ENCODE peak calls at places on chromosome 15, in five cellular contexts. R, P, H, D and Q are unnamed samples.

GRCh38 chr15:57144448-57144847 is 226.0 kb downstream of the TCF12 start:
- DNase-seq in R (no peak), P (no peak), D (no peak), H (no peak), Q (no peak)

GRCh38 chr15:59250249-59250648 is 43.6 kb downstream of the LDHAL6B start:
- DNase-seq in D (no peak), H (no peak), P (no peak), R (no peak), Q (no peak)

GRCh38 chr15:62059818-62060115 is 480 bp downstream of the VPS13C start:
- DNase-seq in R (peak), H (peak), P (no peak), D (peak), Q (peak)

GRCh38 chr15:41557673-41558399 is 1.2 kb upstream of the TYRO3 start:
- DNase-seq in P (peak), D (peak), R (peak), H (peak), Q (peak)

GRCh38 chr15:68558318-68559305 is 20.2 kb upstream of the CORO2B start:
- DNase-seq in D (no peak), H (no peak), P (peak), R (no peak), Q (no peak)

GRCh38 chr15:84057714-84058331 is 177.8 kb upstream of the GOLGA6L4 start:
- DNase-seq in R (no peak), H (no peak), D (no peak), P (no peak), Q (no peak)

GRCh38 chr15:40276927-40277326 is 5.9 kb downstream of the ANKRD63 start:
- DNase-seq in H (no peak), D (no peak), R (no peak), P (no peak), Q (no peak)

GRCh38 chr15:46502668-46503067 is 867.8 kb downstream of the SQOR start:
- DNase-seq in R (no peak), D (no peak), P (no peak), H (no peak), Q (no peak)

GRCh38 chr15:63388511-63388910 is 6.9 kb upstream of the CA12 start:
- DNase-seq in P (no peak), R (no peak), H (no peak), D (no peak), Q (no peak)

GRCh38 chr15:53447053-53447574 is 312.3 kb downstream of the WDR72 start:
- DNase-seq in H (peak), D (no peak), R (no peak), P (no peak), Q (no peak)

GRCh38 chr15:101153801-101154656 is 97.8 kb downstream of the CHSY1 start:
- DNase-seq in D (no peak), P (no peak), H (no peak), R (no peak), Q (no peak)

GRCh38 chr15:98903377-98904018 is 104.1 kb downstream of the PGPEP1L start:
- DNase-seq in P (no peak), D (no peak), H (no peak), R (no peak), Q (no peak)

GRCh38 chr15:63057454-63058335 is 15.1 kb downstream of the TPM1 start:
- DNase-seq in P (no peak), H (no peak), D (no peak), R (no peak), Q (no peak)

GRCh38 chr15:84654689-84655453 is 788 bp upstream of the WDR73 start:
- DNase-seq in R (peak), D (peak), P (peak), H (peak), Q (peak)

GRCh38 chr15:62394079-62394478 is 229.0 kb upstream of the C2CD4B start:
- DNase-seq in H (no peak), D (no peak), P (no peak), R (no peak), Q (no peak)

GRCh38 chr15:71143373-71144310 is 28.4 kb downstream of the THSD4 start:
- DNase-seq in P (no peak), H (no peak), R (no peak), D (no peak), Q (no peak)

GRCh38 chr15:56428821-56429458 is 36.0 kb downstream of the MNS1 start:
- DNase-seq in P (no peak), H (peak), R (no peak), D (no peak), Q (no peak)

GRCh38 chr15:58472821-58473581 is 41.2 kb downstream of the LIPC start:
- DNase-seq in P (no peak), D (no peak), R (no peak), H (no peak), Q (peak)

GRCh38 chr15:88334436-88334835 is 77.9 kb upstream of the NTRK3 start:
- DNase-seq in D (no peak), P (no peak), H (no peak), R (no peak), Q (no peak)

GRCh38 chr15:78315686-78316085 is 16.3 kb upstream of the SKIC8 start:
- DNase-seq in P (no peak), R (no peak), D (no peak), H (peak), Q (no peak)

GRCh38 chr15:62277816-62278394 is 112.8 kb upstream of the C2CD4B start:
- DNase-seq in H (no peak), D (no peak), P (no peak), R (no peak), Q (no peak)

GRCh38 chr15:33908396-33908795 is 59.9 kb upstream of the CHRM5 start:
- DNase-seq in R (no peak), H (no peak), P (no peak), D (no peak), Q (no peak)

GRCh38 chr15:43552261-43552660 is 34.9 kb downstream of the MAP1A start:
- DNase-seq in P (no peak), R (no peak), D (no peak), H (no peak), Q (no peak)

GRCh38 chr15:66128116-66128715 is 125.3 kb downstream of the MEGF11 start:
- DNase-seq in R (no peak), H (no peak), P (no peak), D (no peak), Q (no peak)

GRCh38 chr15:75920079-75920478 is 16.4 kb downstream of the FBXO22 start:
- DNase-seq in D (no peak), R (no peak), P (no peak), H (no peak), Q (no peak)

GRCh38 chr15:82919231-82919886 is 33.2 kb downstream of the HOMER2 start:
- DNase-seq in H (peak), D (no peak), P (no peak), R (no peak), Q (no peak)

GRCh38 chr15:80275946-80276345 is 23.9 kb upstream of the CTXND1 start:
- DNase-seq in P (no peak), R (no peak), D (no peak), H (no peak), Q (no peak)

GRCh38 chr15:47587938-47588817 is 129.1 kb upstream of the SEMA6D start:
- DNase-seq in P (no peak), H (no peak), R (no peak), D (no peak), Q (no peak)

GRCh38 chr15:61989698-61990097 is 70.5 kb downstream of the VPS13C start:
- DNase-seq in H (no peak), P (no peak), R (no peak), D (no peak), Q (no peak)

GRCh38 chr15:29348308-29348914 is 78.8 kb upstream of the NSMCE3 start:
- DNase-seq in H (no peak), R (peak), D (no peak), P (peak), Q (no peak)

GRCh38 chr15:31004220-31004733 is 12.8 kb upstream of the MTMR10 start:
- DNase-seq in P (no peak), D (no peak), H (no peak), R (peak), Q (no peak)

GRCh38 chr15:77487479-77487861 is 66.8 kb downstream of the HMG20A start:
- DNase-seq in H (no peak), R (no peak), P (no peak), D (no peak), Q (no peak)

GRCh38 chr15:22831473-22831872 is 7.0 kb upstream of the NIPA2 start:
- DNase-seq in D (no peak), H (no peak), P (no peak), R (no peak), Q (no peak)

GRCh38 chr15:40870716-40871115 is 3.3 kb downstream of the RHOV start:
- DNase-seq in P (no peak), D (no peak), R (no peak), H (no peak), Q (no peak)

GRCh38 chr15:45641374-45641778 is 6.5 kb downstream of the SQOR start:
- DNase-seq in R (no peak), P (peak), H (no peak), D (no peak), Q (no peak)

GRCh38 chr15:40243126-40243810 is 4.4 kb downstream of the PAK6 start:
- DNase-seq in P (no peak), H (no peak), R (no peak), D (no peak), Q (no peak)

GRCh38 chr15:56325186-56325585 is 40.0 kb upstream of the TEX9 start:
- DNase-seq in H (no peak), D (no peak), R (no peak), P (no peak), Q (no peak)

GRCh38 chr15:58903232-58903631 is 30.2 kb downstream of the SLTM start:
- DNase-seq in P (no peak), D (no peak), H (no peak), R (no peak), Q (no peak)